ENCODE peak calls at places on chromosome 4, in eight cellular contexts. U is glutamatergic neuron; F is WTC11; Q is neural crest cell; X is fibroblast of villous mesenchyme; T is left ventricle myocardium inferior; A is NCI-H187 treated with DMSO at 0.1 percent for 48 hours; G is activated CD4-positive, alpha-beta T cell treated with anti-CD3 and anti-CD28 coated beads, Interleukin-2, amount 50 U/mL, for 1 hour. P is an unnamed sample.

GRCh38 chr4:3704669-3705068 is 61.5 kb upstream of the ADRA2C start:
- DNase-seq in U (no peak), F (no peak), Q (no peak), X (no peak), T (peak), A (no peak), G (no peak), P (no peak)

GRCh38 chr4:186132577-186133277 is 28.2 kb downstream of the FAM149A start:
- DNase-seq in U (no peak), F (peak), Q (peak), X (no peak), T (no peak), A (no peak), G (no peak), P (peak)

GRCh38 chr4:109113511-109113910 is 188.9 kb downstream of the COL25A1 start:
- DNase-seq in U (no peak), F (no peak), Q (no peak), X (peak), T (no peak), A (no peak), G (no peak), P (no peak)

GRCh38 chr4:141570290-141570689 is 66.1 kb upstream of the IL15 start:
- DNase-seq in U (no peak), F (no peak), Q (no peak), X (no peak), T (no peak), A (no peak), G (no peak), P (no peak)

GRCh38 chr4:91851456-91851855 is 452.3 kb upstream of the GRID2 start:
- DNase-seq in U (no peak), F (no peak), Q (no peak), X (no peak), T (no peak), A (no peak), G (no peak), P (no peak)

GRCh38 chr4:31365006-31365690 is 645.0 kb downstream of the PCDH7 start:
- DNase-seq in U (no peak), F (no peak), Q (no peak), X (no peak), T (no peak), A (no peak), G (no peak), P (no peak)

GRCh38 chr4:101366331-101366730 is 19.0 kb upstream of the PPP3CA start:
- DNase-seq in U (no peak), F (no peak), Q (no peak), X (no peak), T (no peak), A (no peak), G (no peak), P (no peak)

GRCh38 chr4:158824425-158825274 is 55.8 kb downstream of the FNIP2 start:
- DNase-seq in U (no peak), F (no peak), Q (no peak), X (peak), T (no peak), A (no peak), G (no peak), P (no peak)

GRCh38 chr4:113539408-113539807 is 222.1 kb downstream of the CAMK2D start:
- DNase-seq in U (no peak), F (no peak), Q (no peak), X (peak), T (no peak), A (no peak), G (no peak), P (no peak)

GRCh38 chr4:121998024-121998423 is 46.2 kb upstream of the TRPC3 start:
- DNase-seq in U (no peak), F (peak), Q (no peak), X (no peak), T (no peak), A (no peak), G (no peak), P (no peak)

GRCh38 chr4:71752383-71753042 is 31.4 kb downstream of the GC start:
- DNase-seq in U (no peak), F (no peak), Q (no peak), X (no peak), T (no peak), A (no peak), G (no peak), P (no peak)

GRCh38 chr4:144649646-144650045 is 3.7 kb downstream of the HHIP start:
- DNase-seq in U (no peak), F (no peak), Q (no peak), X (no peak), T (no peak), A (no peak), G (no peak), P (no peak)

GRCh38 chr4:147570616-147571015 is 46.6 kb upstream of the TMEM184C start:
- DNase-seq in U (no peak), F (no peak), Q (no peak), X (no peak), T (no peak), A (no peak), G (no peak), P (no peak)

GRCh38 chr4:2795558-2796260 is 2.8 kb downstream of the SH3BP2 start:
- DNase-seq in U (peak), F (peak), Q (no peak), X (no peak), T (no peak), A (no peak), G (no peak), P (no peak)

GRCh38 chr4:54967289-54967688 is 158.1 kb downstream of the KDR start:
- DNase-seq in U (no peak), F (no peak), Q (no peak), X (no peak), T (no peak), A (no peak), G (no peak), P (no peak)

GRCh38 chr4:48112017-48112667 is 21.9 kb downstream of the TXK start:
- DNase-seq in U (no peak), F (no peak), Q (no peak), X (no peak), T (no peak), A (no peak), G (no peak), P (no peak)

GRCh38 chr4:75715105-75715799 is 9.1 kb upstream of the USO1 start:
- DNase-seq in U (no peak), F (no peak), Q (no peak), X (peak), T (no peak), A (no peak), G (no peak), P (no peak)

GRCh38 chr4:120636120-120636630 is 286.4 kb downstream of the PRDM5 start:
- DNase-seq in U (no peak), F (no peak), Q (no peak), X (peak), T (no peak), A (no peak), G (no peak), P (no peak)

P was measured in ecto neural progenitor cell.